ENCODE peak calls at places on chromosomes 7 and 10, in ten cellular contexts. S, R, H, E, M, N, K, W, G and P are unnamed samples.

GRCh38 chr10:30445716-30446115 is 11.7 kb downstream of the MAP3K8 start:
- DNase-seq in E (no peak), N (no peak), R (peak), H (no peak), M (no peak), S (no peak), G (no peak), W (peak), K (no peak), P (no peak)

GRCh38 chr7:44748948-44749731 is 493 bp downstream of the ZMIZ2 start:
- DNase-seq in M (no peak), H (no peak), S (no peak), N (no peak), G (no peak), R (no peak), E (peak), W (no peak), K (peak), P (no peak)

GRCh38 chr7:133572853-133573252 is 320.0 kb downstream of the EXOC4 start:
- DNase-seq in G (no peak), S (no peak), E (no peak), N (no peak), M (no peak), H (no peak), R (no peak), K (no peak), W (no peak), P (no peak)

GRCh38 chr7:44383566-44383965 is 58.2 kb upstream of the CAMK2B start:
- DNase-seq in S (no peak), G (no peak), H (no peak), E (no peak), R (peak), N (no peak), M (no peak), K (no peak), W (peak), P (no peak)

GRCh38 chr10:63142136-63142535 is 9.0 kb downstream of the NRBF2 start:
- DNase-seq in H (no peak), E (no peak), N (no peak), W (no peak), K (no peak), G (no peak), R (no peak), M (no peak), S (no peak), P (no peak)

GRCh38 chr7:47669178-47669878 is 87.4 kb upstream of the TNS3 start:
- DNase-seq in S (no peak), E (peak), W (peak), R (peak), H (no peak), M (peak), K (peak), N (peak), G (peak), P (no peak)

GRCh38 chr7:92621026-92621540 is 30.9 kb upstream of the FAM133B start:
- DNase-seq in H (peak), S (peak), K (peak), N (peak), M (peak), G (no peak), E (peak), W (peak), R (peak), P (peak)

GRCh38 chr7:112986256-112987031 is 100.2 kb downstream of the GPR85 start:
- DNase-seq in R (peak), G (no peak), N (no peak), S (no peak), E (no peak), K (no peak), M (no peak), W (peak), H (no peak), P (no peak)

GRCh38 chr10:76970795-76971519 is 666.7 kb downstream of the KCNMA1 start:
- DNase-seq in H (no peak), W (no peak), S (no peak), M (no peak), G (no peak), R (no peak), N (no peak), K (no peak), E (no peak), P (no peak)

GRCh38 chr10:78688945-78689935 is 379.5 kb upstream of the ZMIZ1 start:
- DNase-seq in N (no peak), M (no peak), W (peak), E (no peak), H (no peak), R (no peak), K (no peak), G (no peak), S (no peak), P (no peak)

GRCh38 chr10:109676703-109677102 is 246.6 kb downstream of the XPNPEP1 start:
- DNase-seq in N (no peak), K (no peak), R (no peak), E (no peak), M (no peak), G (no peak), H (peak), S (no peak), W (peak), P (no peak)

GRCh38 chr10:50362547-50363125 is 111.3 kb upstream of the ASAH2 start:
- DNase-seq in W (no peak), H (peak), M (no peak), G (no peak), N (peak), S (no peak), R (no peak), E (peak), K (peak), P (no peak)

GRCh38 chr10:131218811-131219583 is 92.5 kb downstream of the TCERG1L start:
- DNase-seq in M (no peak), E (no peak), S (no peak), N (no peak), W (no peak), R (no peak), G (no peak), K (no peak), H (no peak), P (no peak)